ENCODE peak calls at places on chromosomes 1 and 21, in four cellular contexts. One of them, this sample, is unnamed.

GRCh38 chr1:91712981-91713841 is 172.7 kb downstream of the TGFBR3 start:
- DNase-seq in HepG2: no peak
- DNase-seq in K562: peak
- DNase-seq in GM12878: peak
- DNase-seq in this sample: no peak

GRCh38 chr1:201309420-201309819 is 26.1 kb downstream of the PKP1 start:
- DNase-seq in HepG2: peak
- DNase-seq in K562: peak
- DNase-seq in GM12878: no peak
- DNase-seq in this sample: peak

GRCh38 chr1:76494807-76495206 is 372.5 kb upstream of the ST6GALNAC5 start:
- DNase-seq in HepG2: no peak
- DNase-seq in K562: no peak
- DNase-seq in GM12878: peak
- DNase-seq in this sample: no peak

GRCh38 chr21:44416193-44416592 is 39.1 kb upstream of the LRRC3 start:
- DNase-seq in HepG2: no peak
- DNase-seq in K562: no peak
- DNase-seq in GM12878: no peak
- DNase-seq in this sample: no peak

GRCh38 chr1:224747578-224747977 is 131.5 kb downstream of the CNIH3 start:
- DNase-seq in HepG2: no peak
- DNase-seq in K562: no peak
- DNase-seq in GM12878: no peak
- DNase-seq in this sample: no peak

GRCh38 chr1:109298666-109299086 is 8.1 kb downstream of the MYBPHL start:
- DNase-seq in HepG2: peak
- DNase-seq in K562: peak
- DNase-seq in GM12878: no peak
- DNase-seq in this sample: no peak

GRCh38 chr1:98034505-98034904 is 113.7 kb upstream of the DPYD start:
- DNase-seq in HepG2: no peak
- DNase-seq in K562: no peak
- DNase-seq in GM12878: no peak
- DNase-seq in this sample: no peak

GRCh38 chr1:25485536-25486235 is 55.0 kb downstream of the MACO1 start:
- DNase-seq in HepG2: no peak
- DNase-seq in K562: no peak
- DNase-seq in GM12878: no peak
- DNase-seq in this sample: no peak

GRCh38 chr1:205226868-205227583 is 720 bp upstream of the TMCC2 start:
- DNase-seq in HepG2: peak
- DNase-seq in K562: peak
- DNase-seq in GM12878: no peak
- DNase-seq in this sample: peak

GRCh38 chr1:83996621-83997020 is 2.3 kb downstream of the TTLL7 start:
- DNase-seq in HepG2: no peak
- DNase-seq in K562: no peak
- DNase-seq in GM12878: no peak
- DNase-seq in this sample: no peak

GRCh38 chr1:245932302-245932972 is 574.6 kb downstream of the SMYD3 start:
- DNase-seq in HepG2: no peak
- DNase-seq in K562: no peak
- DNase-seq in GM12878: no peak
- DNase-seq in this sample: no peak

GRCh38 chr1:28139033-28139712 is 37.3 kb downstream of the PTAFR start:
- DNase-seq in HepG2: no peak
- DNase-seq in K562: no peak
- DNase-seq in GM12878: no peak
- DNase-seq in this sample: no peak

GRCh38 chr1:182596934-182597333 is 7.3 kb downstream of the RGS16 start:
- DNase-seq in HepG2: no peak
- DNase-seq in K562: no peak
- DNase-seq in GM12878: no peak
- DNase-seq in this sample: no peak

GRCh38 chr1:818611-819291 is 105.0 kb upstream of the SAMD11 start:
- DNase-seq in HepG2: no peak
- DNase-seq in K562: no peak
- DNase-seq in GM12878: no peak
- DNase-seq in this sample: no peak

GRCh38 chr1:8384577-8384976 is 66.7 kb downstream of the SLC45A1 start:
- DNase-seq in HepG2: no peak
- DNase-seq in K562: no peak
- DNase-seq in GM12878: no peak
- DNase-seq in this sample: no peak

GRCh38 chr1:247639381-247639981 is 34.1 kb downstream of the OR2G3 start:
- DNase-seq in HepG2: no peak
- DNase-seq in K562: peak
- DNase-seq in GM12878: no peak
- DNase-seq in this sample: no peak

GRCh38 chr1:234768569-234769283 is 158.7 kb upstream of the IRF2BP2 start:
- DNase-seq in HepG2: peak
- DNase-seq in K562: no peak
- DNase-seq in GM12878: no peak
- DNase-seq in this sample: no peak

GRCh38 chr1:245537992-245538391 is 383.2 kb downstream of the KIF26B start:
- DNase-seq in HepG2: no peak
- DNase-seq in K562: peak
- DNase-seq in GM12878: no peak
- DNase-seq in this sample: no peak

GRCh38 chr1:36863061-36863460 is 171.3 kb downstream of the GRIK3 start:
- DNase-seq in HepG2: no peak
- DNase-seq in K562: no peak
- DNase-seq in GM12878: no peak
- DNase-seq in this sample: no peak

GRCh38 chr1:119358661-119359060 is 9.9 kb upstream of the HAO2 start:
- DNase-seq in HepG2: no peak
- DNase-seq in K562: no peak
- DNase-seq in GM12878: no peak
- DNase-seq in this sample: no peak

GRCh38 chr1:40352126-40352525 is 21.4 kb upstream of the SMAP2 start:
- DNase-seq in HepG2: no peak
- DNase-seq in K562: no peak
- DNase-seq in GM12878: no peak
- DNase-seq in this sample: no peak

DNA sequence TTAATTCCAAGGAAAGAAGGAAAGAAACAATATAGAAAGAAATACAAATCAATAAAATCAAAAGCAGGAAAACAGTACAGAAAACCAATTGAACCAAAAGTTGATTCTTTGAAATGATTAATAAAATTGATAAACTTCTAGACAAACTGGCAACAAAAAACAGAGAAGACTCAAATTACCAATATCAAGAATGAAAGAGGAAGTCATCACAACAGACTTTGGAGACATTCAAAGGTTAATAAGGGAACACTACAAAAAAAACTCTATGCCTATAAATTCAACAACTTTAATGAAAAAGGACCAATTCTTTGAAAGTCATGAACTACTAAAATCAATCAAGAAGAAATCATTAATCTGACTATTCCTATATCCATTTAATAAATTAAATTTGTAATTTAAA is 329.3 kb upstream of the NR5A2 start:
- DNase-seq in HepG2: no peak
- DNase-seq in K562: no peak
- DNase-seq in GM12878: no peak
- DNase-seq in this sample: no peak
- TF ChIP-seq BHLHE40 in HepG2: no peak
- TF ChIP-seq BHLHE40 in K562: no peak
- TF ChIP-seq BHLHE40 in GM12878: no peak
- TF ChIP-seq BHLHE40 in this sample: no peak

DNA sequence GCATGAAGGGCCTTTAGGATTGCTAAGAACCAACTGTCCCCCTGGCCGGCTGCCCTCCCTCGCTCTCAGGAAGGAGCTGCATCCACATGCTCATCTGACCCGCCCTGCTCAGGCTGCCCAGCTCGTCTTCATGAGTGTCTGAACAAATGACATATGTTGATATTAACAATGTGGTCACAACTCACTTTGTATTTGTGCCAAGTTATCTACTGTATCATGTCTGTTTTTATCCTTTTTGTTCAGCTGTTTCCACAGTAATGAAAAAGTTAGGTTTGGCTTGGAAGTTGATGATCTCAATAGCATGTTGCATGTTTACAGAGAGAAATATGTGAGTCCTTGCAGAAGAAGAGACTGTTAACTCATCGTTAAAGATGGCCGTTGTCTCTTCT is 75.1 kb downstream of the PHTF1 start:
- DNase-seq in HepG2: no peak
- DNase-seq in K562: peak
- DNase-seq in GM12878: no peak
- DNase-seq in this sample: no peak
- TF ChIP-seq ESRRA in HepG2: no peak
- TF ChIP-seq ESRRA in K562: no peak
- TF ChIP-seq ESRRA in GM12878: no peak
- TF ChIP-seq ESRRA in this sample: no peak

GRCh38 chr1:5099558-5099957 is 445.1 kb downstream of the AJAP1 start:
- DNase-seq in HepG2: no peak
- DNase-seq in K562: no peak
- DNase-seq in GM12878: no peak
- DNase-seq in this sample: no peak
- TF ChIP-seq BHLHE40 in HepG2: no peak
- TF ChIP-seq BHLHE40 in K562: no peak
- TF ChIP-seq BHLHE40 in GM12878: no peak
- TF ChIP-seq BHLHE40 in this sample: no peak

GRCh38 chr1:117275055-117275454 is 64.3 kb upstream of the VTCN1 start:
- DNase-seq in HepG2: no peak
- DNase-seq in K562: no peak
- DNase-seq in GM12878: no peak
- DNase-seq in this sample: no peak
- TF ChIP-seq ESRRA in HepG2: no peak
- TF ChIP-seq ESRRA in K562: no peak
- TF ChIP-seq ESRRA in GM12878: no peak
- TF ChIP-seq ESRRA in this sample: no peak

GRCh38 chr1:230028602-230029223 is 38.3 kb upstream of the GALNT2 start:
- DNase-seq in HepG2: no peak
- DNase-seq in K562: peak
- DNase-seq in GM12878: no peak
- DNase-seq in this sample: no peak

GRCh38 chr1:230032882-230033281 is 34.2 kb upstream of the GALNT2 start:
- DNase-seq in HepG2: no peak
- DNase-seq in K562: no peak
- DNase-seq in GM12878: no peak
- DNase-seq in this sample: no peak

GRCh38 chr1:230030122-230030821 is 36.8 kb upstream of the GALNT2 start:
- DNase-seq in HepG2: no peak
- DNase-seq in K562: no peak
- DNase-seq in GM12878: no peak
- DNase-seq in this sample: no peak

GRCh38 chr1:230029244-230029643 is 37.8 kb upstream of the GALNT2 start:
- DNase-seq in HepG2: no peak
- DNase-seq in K562: no peak
- DNase-seq in GM12878: no peak
- DNase-seq in this sample: no peak

GRCh38 chr1:230031131-230031530 is 35.9 kb upstream of the GALNT2 start:
- DNase-seq in HepG2: no peak
- DNase-seq in K562: no peak
- DNase-seq in GM12878: no peak
- DNase-seq in this sample: peak
- TF ChIP-seq BHLHE40 in HepG2: no peak
- TF ChIP-seq BHLHE40 in K562: no peak
- TF ChIP-seq BHLHE40 in GM12878: no peak
- TF ChIP-seq BHLHE40 in this sample: no peak

GRCh38 chr1:6418668-6419396 is 887 bp downstream of the HES2 start:
- DNase-seq in HepG2: no peak
- DNase-seq in K562: no peak
- DNase-seq in GM12878: no peak
- DNase-seq in this sample: no peak
- TF ChIP-seq ESRRA in HepG2: no peak
- TF ChIP-seq ESRRA in K562: no peak
- TF ChIP-seq ESRRA in GM12878: no peak
- TF ChIP-seq ESRRA in this sample: no peak

GRCh38 chr1:41379741-41380130 is 18.5 kb downstream of the FOXO6 start:
- DNase-seq in HepG2: no peak
- DNase-seq in K562: no peak
- DNase-seq in GM12878: no peak
- DNase-seq in this sample: no peak

GRCh38 chr1:41381691-41382530 is 20.7 kb downstream of the FOXO6 start:
- DNase-seq in HepG2: no peak
- DNase-seq in K562: no peak
- DNase-seq in GM12878: no peak
- DNase-seq in this sample: peak

GRCh38 chr1:41382531-41383090 is 21.4 kb downstream of the FOXO6 start:
- DNase-seq in HepG2: no peak
- DNase-seq in K562: no peak
- DNase-seq in GM12878: no peak
- DNase-seq in this sample: peak

GRCh38 chr1:41380195-41380594 is 19.0 kb downstream of the FOXO6 start:
- DNase-seq in HepG2: no peak
- DNase-seq in K562: no peak
- DNase-seq in GM12878: no peak
- DNase-seq in this sample: no peak

GRCh38 chr1:41380979-41381690 is 19.9 kb downstream of the FOXO6 start:
- DNase-seq in HepG2: no peak
- DNase-seq in K562: peak
- DNase-seq in GM12878: no peak
- DNase-seq in this sample: no peak
- TF ChIP-seq BHLHE40 in HepG2: no peak
- TF ChIP-seq BHLHE40 in K562: no peak
- TF ChIP-seq BHLHE40 in GM12878: no peak
- TF ChIP-seq BHLHE40 in this sample: no peak

DNA sequence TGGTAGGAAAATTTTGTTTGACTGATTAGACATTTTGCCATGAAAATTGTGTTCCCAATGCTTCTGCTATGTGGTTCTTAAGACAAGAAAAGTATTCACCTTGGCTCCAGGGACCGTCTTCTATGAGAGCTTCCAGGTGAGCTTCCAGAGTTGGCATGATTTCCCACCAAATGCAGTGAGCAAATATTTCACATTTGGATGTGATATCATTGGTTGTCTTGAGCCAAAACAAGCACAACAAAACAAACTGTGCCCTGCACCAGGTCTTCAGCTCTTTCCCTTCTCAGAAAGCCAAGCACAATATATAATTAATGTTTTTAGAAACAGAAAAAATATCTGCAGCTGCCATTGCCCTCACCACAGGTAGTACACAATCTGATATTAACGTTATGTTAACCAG is 1009.0 kb downstream of the PLA2G4A start:
- DNase-seq in HepG2: no peak
- DNase-seq in K562: no peak
- DNase-seq in GM12878: no peak
- DNase-seq in this sample: no peak
- TF ChIP-seq ESRRA in HepG2: no peak
- TF ChIP-seq ESRRA in K562: no peak
- TF ChIP-seq ESRRA in GM12878: no peak
- TF ChIP-seq ESRRA in this sample: no peak